ENCODE peak calls at places on chromosomes 7 and 10, in ten cellular contexts. K is naive thymus-derived CD8-positive, alpha-beta T cell; I is fibroblast of the aortic adventitia; R is A549; L is glutamatergic neuron; W is Daoy; N is heart left ventricle; X is AG09319; V is astrocyte of the spinal cord; H is HS-27A. U is an unnamed sample.

GRCh38 chr10:119898577-119898976 is 6.0 kb downstream of the SEC23IP start:
- DNase-seq in H (no peak), R (no peak), L (no peak), V (no peak), W (no peak), K (no peak), N (no peak), I (no peak), X (no peak), U (no peak)

GRCh38 chr7:122430710-122431109 is 126.2 kb upstream of the FEZF1 start:
- DNase-seq in X (no peak), W (no peak), L (no peak), H (no peak), V (peak; percentile 18), K (no peak), I (peak; percentile 59), R (no peak), N (no peak), U (peak; percentile 64)

GRCh38 chr7:46545790-46546189 is 624.7 kb upstream of the IGFBP3 start:
- DNase-seq in R (no peak), V (peak; percentile 86), K (no peak), L (no peak), H (peak; percentile 63), X (no peak), W (peak; percentile 84), I (peak; percentile 63), N (no peak), U (peak; percentile 92)

GRCh38 chr7:125136755-125137547 is 207.3 kb upstream of the POT1 start:
- DNase-seq in V (peak; percentile 64), I (peak; percentile 80), H (no peak), K (no peak), R (no peak), L (no peak), X (no peak), N (no peak), W (no peak), U (peak; percentile 74)

GRCh38 chr7:7919449-7919945 is 49.1 kb upstream of the GLCCI1 start:
- DNase-seq in R (no peak), V (no peak), X (no peak), L (no peak), K (no peak), W (no peak), I (no peak), N (no peak), H (no peak), U (no peak)

GRCh38 chr10:93806882-93807281 is 49.1 kb downstream of the LGI1 start:
- DNase-seq in W (peak; percentile 29), I (peak; percentile 90), N (peak; percentile 31), K (no peak), V (no peak), H (no peak), R (no peak), L (no peak), X (no peak), U (no peak)

GRCh38 chr10:23198940-23199767 is 7.0 kb downstream of the PTF1A start:
- DNase-seq in R (peak; percentile 18), V (peak; percentile 22), X (no peak), L (no peak), I (no peak), H (no peak), W (no peak), N (no peak), K (no peak), U (no peak)

GRCh38 chr10:17454181-17454800 is at the start of gene ST8SIA6:
- DNase-seq in N (peak; percentile 42), L (peak; percentile 65), V (peak; percentile 54), W (peak; percentile 44), K (peak; percentile 49), H (no peak), R (peak; percentile 58), X (no peak), I (peak; percentile 23), U (peak; percentile 65)

GRCh38 chr10:94963901-94964300 is 25.4 kb downstream of the CYP2C9 start:
- DNase-seq in L (no peak), K (no peak), V (peak; percentile 8), H (no peak), N (no peak), I (peak; percentile 8), X (no peak), W (peak; percentile 0), R (peak; percentile 19), U (peak; percentile 21)

GRCh38 chr7:128373588-128373987 is 12.1 kb upstream of the PRRT4 start:
- DNase-seq in K (no peak), R (no peak), I (no peak), X (no peak), L (no peak), V (no peak), H (no peak), N (no peak), W (no peak), U (no peak)

GRCh38 chr10:112362833-112363232 is 11.1 kb upstream of the ACSL5 start:
- DNase-seq in X (no peak), N (peak; percentile 78), R (no peak), K (no peak), W (peak; percentile 52), V (no peak), L (no peak), I (peak; percentile 52), H (no peak), U (no peak)

GRCh38 chr7:42502022-42502421 is 265.0 kb upstream of the GLI3 start:
- DNase-seq in W (peak; percentile 82), I (peak; percentile 28), R (no peak), X (no peak), K (no peak), H (no peak), N (no peak), V (no peak), L (no peak), U (peak; percentile 51)

GRCh38 chr10:103192089-103192450 is 1.0 kb downstream of the NT5C2 start:
- DNase-seq in W (peak; percentile 9), K (no peak), R (no peak), I (no peak), N (no peak), V (no peak), X (no peak), H (no peak), L (no peak), U (peak; percentile 31)

GRCh38 chr10:124217031-124217430 is 123.6 kb upstream of the CHST15 start:
- DNase-seq in N (no peak), R (no peak), V (no peak), H (no peak), W (no peak), K (no peak), X (no peak), L (no peak), I (no peak), U (no peak)

GRCh38 chr10:58348571-58349033 is 13.8 kb downstream of the UBE2D1 start:
- DNase-seq in N (no peak), X (no peak), I (no peak), K (no peak), R (no peak), W (no peak), L (no peak), H (no peak), V (no peak), U (no peak)

GRCh38 chr7:23468721-23469149 is 1.6 kb downstream of the IGF2BP3 start:
- DNase-seq in N (no peak), I (peak; percentile 18), V (no peak), X (no peak), H (no peak), L (no peak), K (peak; percentile 30), W (peak; percentile 57), R (no peak), U (no peak)

GRCh38 chr10:119663866-119664698 is 12.9 kb downstream of the BAG3 start:
- DNase-seq in W (no peak), K (no peak), L (no peak), V (no peak), I (peak; percentile 28), R (no peak), X (no peak), N (no peak), H (no peak), U (no peak)

GRCh38 chr7:122902751-122903495 is 16.7 kb upstream of the CADPS2 start:
- DNase-seq in N (no peak), V (no peak), K (no peak), W (peak; percentile 39), R (no peak), L (no peak), H (no peak), I (peak; percentile 4), X (no peak), U (peak; percentile 4)

GRCh38 chr10:60646966-60647796 is 131.1 kb upstream of the CDK1 start:
- DNase-seq in X (peak; percentile 19), K (peak; percentile 49), L (no peak), I (peak; percentile 88), V (peak; percentile 72), H (peak; percentile 14), W (peak; percentile 50), R (peak; percentile 16), N (no peak), U (peak; percentile 79)

GRCh38 chr10:100327007-100327700 is 2.9 kb downstream of the PKD2L1 start:
- DNase-seq in I (peak; percentile 72), R (no peak), W (no peak), L (no peak), K (no peak), V (no peak), H (no peak), N (peak; percentile 55), X (no peak), U (peak; percentile 34)

GRCh38 chr7:76003351-76003750 is 9.0 kb upstream of the TMEM120A start:
- DNase-seq in K (no peak), N (no peak), V (no peak), H (no peak), L (no peak), I (no peak), R (no peak), X (no peak), W (no peak), U (no peak)

GRCh38 chr10:127216786-127217185 is 20.4 kb upstream of the INSYN2A start:
- DNase-seq in I (no peak), L (no peak), W (peak; percentile 15), K (no peak), X (no peak), H (no peak), V (peak; percentile 35), N (no peak), R (no peak), U (peak; percentile 34)

GRCh38 chr10:119250641-119251314 is 43.4 kb downstream of the GRK5 start:
- DNase-seq in K (no peak), X (peak; percentile 83), I (peak; percentile 91), R (no peak), L (no peak), W (peak; percentile 80), H (no peak), V (peak; percentile 84), N (peak; percentile 17), U (peak; percentile 95)

GRCh38 chr10:112872728-112873127 is 77.3 kb upstream of the TCF7L2 start:
- DNase-seq in I (no peak), W (no peak), N (no peak), V (no peak), R (no peak), L (no peak), H (no peak), K (no peak), X (no peak), U (no peak)

GRCh38 chr7:25215694-25216335 is 12.5 kb downstream of the NPVF start:
- DNase-seq in R (no peak), K (no peak), L (no peak), X (no peak), N (no peak), H (no peak), V (no peak), I (no peak), W (no peak), U (no peak)

GRCh38 chr10:43237631-43238446 is 29.0 kb downstream of the RASGEF1A start:
- DNase-seq in K (no peak), L (peak; percentile 15), W (no peak), N (peak; percentile 7), H (no peak), X (no peak), R (no peak), I (no peak), V (no peak), U (no peak)